ENCODE peak calls at places on chromosome 17, in nine cellular contexts. B, T, F, X, L, Y, W, U and R are unnamed samples. For H3K36me3, H3K4me1 and H3K9me3, the result is how much of the 10 kb centered on the place peaks cover.

GRCh38 chr17:28975031-28975430 is 23.7 kb upstream of the PHF12 start:
- DNase-seq in F (no peak), T (no peak), U (no peak), X (no peak), B (no peak), L (no peak), Y (no peak), W (no peak), R (no peak)

GRCh38 chr17:72426948-72427760 is 306.3 kb downstream of the SOX9 start:
- DNase-seq in W (no peak), Y (no peak), X (peak), B (no peak), U (no peak), F (peak), T (no peak), L (no peak), R (no peak)

GRCh38 chr17:75019146-75019545 is 6.7 kb downstream of the MRPL58 start:
- DNase-seq in B (no peak), T (no peak), F (no peak), W (no peak), U (no peak), X (no peak), L (no peak), Y (no peak), R (no peak)

GRCh38 chr17:72811976-72812687 is 280.4 kb downstream of the SLC39A11 start:
- DNase-seq in X (no peak), T (no peak), U (no peak), Y (no peak), W (no peak), B (no peak), F (no peak), L (no peak), R (no peak)

GRCh38 chr17:41308251-41308917 is 725 bp downstream of the KRTAP16-1 start:
- DNase-seq in T (no peak), F (peak), Y (no peak), L (peak), U (peak), W (peak), B (no peak), X (peak), R (no peak)

GRCh38 chr17:2243953-2244352 is 59.6 kb downstream of the SMG6 start:
- DNase-seq in L (no peak), U (no peak), Y (no peak), T (no peak), F (no peak), X (no peak), B (no peak), W (no peak), R (no peak)

GRCh38 chr17:561118-561517 is 153.5 kb downstream of the VPS53 start:
- DNase-seq in X (no peak), F (no peak), W (no peak), T (no peak), Y (no peak), B (no peak), L (no peak), U (no peak), R (no peak)

GRCh38 chr17:59155439-59156177 is at the start of gene PRR11:
- DNase-seq in W (peak), B (peak), F (peak), T (peak), L (no peak), X (peak), U (peak), Y (peak), R (peak)

GRCh38 chr17:2070241-2071023 is 15.5 kb downstream of the HIC1 start:
- DNase-seq in F (no peak), U (no peak), X (no peak), T (no peak), Y (no peak), B (no peak), L (peak), W (no peak), R (no peak)

GRCh38 chr17:59558953-59559352 is 6.5 kb upstream of the DHX40 start:
- DNase-seq in W (no peak), L (no peak), T (peak), X (no peak), U (no peak), F (no peak), Y (no peak), B (no peak), R (no peak)

GRCh38 chr17:15231851-15232516 is 33.1 kb downstream of the PMP22 start:
- DNase-seq in T (peak), L (no peak), F (no peak), X (no peak), B (no peak), W (no peak), Y (no peak), U (no peak), R (no peak)
- H3K36me3 ChIP-seq in T (under half), L (under half), F (under half), X (under half), B (half or more), W (under half), Y (under half), U (under half), R (under half)

DNA sequence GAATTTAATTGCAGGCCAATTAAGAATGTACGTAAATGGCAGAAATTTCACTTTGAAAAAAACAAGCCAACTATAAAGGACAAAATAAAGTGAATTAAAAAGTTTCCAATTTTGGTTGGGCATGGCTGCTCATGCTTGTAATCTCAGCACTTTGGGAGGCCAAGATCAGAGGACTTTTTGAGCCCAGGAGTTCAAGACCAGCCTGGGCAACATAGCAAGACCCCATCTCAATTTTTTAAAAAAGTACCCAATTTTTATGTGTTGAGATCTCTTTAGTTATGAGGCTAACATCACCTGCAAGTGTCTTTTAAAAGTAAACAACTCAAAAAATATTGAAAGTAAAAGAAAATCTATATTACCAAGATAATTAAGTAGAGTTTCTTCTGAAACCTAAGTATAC is 25.9 kb downstream of the GNA13 start:
- DNase-seq in L (no peak), Y (no peak), X (no peak), W (no peak), U (no peak), B (no peak), F (no peak), T (no peak), R (no peak)
- H3K4me1 ChIP-seq in L (half or more), Y (under half), X (under half), W (under half), U (half or more), B (half or more), F (under half), T (under half), R (under half)

GRCh38 chr17:50292465-50292864 is 18.2 kb downstream of the TMEM92 start:
- DNase-seq in X (no peak), T (no peak), U (no peak), B (no peak), L (no peak), F (no peak), Y (no peak), W (no peak), R (no peak)

GRCh38 chr17:50297407-50297865 is 23.2 kb downstream of the TMEM92 start:
- DNase-seq in U (peak), W (peak), Y (no peak), F (peak), B (peak), L (no peak), X (peak), T (peak), R (peak)

GRCh38 chr17:50299776-50300175 is 25.5 kb downstream of the TMEM92 start:
- DNase-seq in X (no peak), T (no peak), U (no peak), F (no peak), B (no peak), Y (no peak), L (no peak), W (no peak), R (no peak)

GRCh38 chr17:50298018-50298417 is 23.8 kb downstream of the TMEM92 start:
- DNase-seq in B (no peak), F (no peak), T (no peak), X (no peak), W (no peak), Y (no peak), U (no peak), L (no peak), R (no peak)

GRCh38 chr17:50295021-50295420 is 20.8 kb downstream of the TMEM92 start:
- DNase-seq in X (no peak), Y (no peak), B (no peak), F (no peak), U (no peak), T (no peak), W (no peak), L (no peak), R (no peak)
- H3K9me3 ChIP-seq in X (under half), Y (under half), B (under half), F (under half), U (under half), T (under half), W (under half), L (under half), R (under half)

GRCh38 chr17:30505868-30506417 is 28.7 kb downstream of the GOSR1 start:
- DNase-seq in X (no peak), T (no peak), W (no peak), B (no peak), F (no peak), Y (no peak), U (no peak), L (no peak), R (no peak)

GRCh38 chr17:30506423-30506822 is 29.2 kb downstream of the GOSR1 start:
- DNase-seq in Y (no peak), L (no peak), B (no peak), X (no peak), W (no peak), T (no peak), F (no peak), U (no peak), R (no peak)

GRCh38 chr17:30503558-30503957 is 26.4 kb downstream of the GOSR1 start:
- DNase-seq in W (no peak), Y (no peak), B (no peak), L (no peak), U (no peak), X (no peak), T (no peak), F (no peak), R (no peak)
- H3K36me3 ChIP-seq in W (under half), Y (under half), B (under half), L (under half), U (under half), X (under half), T (under half), F (under half), R (under half)

GRCh38 chr17:80281516-80281915 is 20.9 kb downstream of the RNF213 start:
- DNase-seq in F (no peak), X (no peak), U (no peak), B (no peak), W (no peak), Y (no peak), L (no peak), T (no peak), R (no peak)

GRCh38 chr17:80283116-80283852 is 22.6 kb downstream of the RNF213 start:
- DNase-seq in B (no peak), T (no peak), F (no peak), X (no peak), Y (no peak), W (no peak), L (no peak), U (no peak), R (no peak)

GRCh38 chr17:80277751-80278671 is 17.4 kb downstream of the RNF213 start:
- DNase-seq in B (peak), T (no peak), L (no peak), W (no peak), U (no peak), F (no peak), X (no peak), Y (no peak), R (no peak)

GRCh38 chr17:80284631-80285030 is 24.0 kb downstream of the RNF213 start:
- DNase-seq in U (no peak), L (no peak), Y (no peak), F (no peak), W (no peak), X (no peak), B (no peak), T (no peak), R (no peak)

GRCh38 chr17:80279895-80280294 is 19.2 kb downstream of the RNF213 start:
- DNase-seq in X (no peak), T (no peak), B (peak), L (no peak), F (no peak), U (no peak), Y (no peak), W (no peak), R (peak)
- H3K4me1 ChIP-seq in X (under half), T (under half), B (under half), L (under half), F (under half), U (under half), Y (under half), W (under half), R (under half)

DNA sequence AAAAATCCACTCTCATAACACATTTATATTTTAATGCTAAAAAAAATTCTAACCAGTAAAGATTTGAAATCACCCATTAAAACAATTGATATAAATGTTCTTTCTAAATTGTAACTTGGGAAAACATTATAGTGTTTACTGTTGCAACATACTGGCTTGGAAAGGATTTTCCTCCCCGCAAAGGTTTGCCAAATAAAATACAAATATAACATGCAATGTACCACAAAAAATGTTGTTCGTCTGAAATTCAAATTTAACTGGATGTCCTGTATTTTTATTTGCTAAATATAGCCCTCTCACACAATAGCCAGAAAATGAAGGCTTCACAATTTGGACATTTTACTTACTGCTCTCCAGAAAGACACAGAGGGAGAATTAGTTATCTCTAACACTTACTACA is 743.8 kb downstream of the KCNJ2 start:
- DNase-seq in B (no peak), Y (no peak), X (no peak), W (no peak), L (no peak), F (no peak), U (no peak), T (no peak), R (no peak)
- H3K9me3 ChIP-seq in B (under half), Y (under half), X (under half), W (under half), L (under half), F (under half), U (under half), T (under half), R (under half)